ENCODE peak calls at places on chromosomes 13 and 19, in four cellular contexts. One of them, this sample, is unnamed. For H3K4me1, the result is how much of the 10 kb centered on the place peaks cover.

GRCh38 chr13:108561152-108561551 is 68.3 kb upstream of the MYO16 start:
- DNase-seq in H1: no peak
- DNase-seq in IMR-90: no peak
- DNase-seq in H9: no peak
- DNase-seq in this sample: no peak

GRCh38 chr13:113485545-113485944 is 5.0 kb downstream of the DCUN1D2 start:
- DNase-seq in H9: no peak
- DNase-seq in H1: no peak
- DNase-seq in IMR-90: no peak
- DNase-seq in this sample: no peak

GRCh38 chr19:48591021-48591420 is 15.5 kb upstream of the SPACA4 start:
- DNase-seq in IMR-90: no peak
- DNase-seq in H1: no peak
- DNase-seq in H9: no peak
- DNase-seq in this sample: peak

GRCh38 chr19:18306903-18307681 is 15.8 kb downstream of the LSM4 start:
- DNase-seq in H9: no peak
- DNase-seq in IMR-90: no peak
- DNase-seq in H1: no peak
- DNase-seq in this sample: no peak

GRCh38 chr19:15563325-15563794 is 51.7 kb upstream of the CYP4F8 start:
- DNase-seq in H9: peak
- DNase-seq in IMR-90: no peak
- DNase-seq in H1: no peak
- DNase-seq in this sample: no peak

GRCh38 chr13:26254583-26255102 is 714 bp downstream of the CDK8 start:
- DNase-seq in H9: peak
- DNase-seq in H1: peak
- DNase-seq in IMR-90: peak
- DNase-seq in this sample: peak

GRCh38 chr19:52748336-52748950 is 13.6 kb upstream of the ZNF611 start:
- DNase-seq in H1: no peak
- DNase-seq in H9: no peak
- DNase-seq in IMR-90: peak
- DNase-seq in this sample: peak

GRCh38 chr19:29662604-29663404 is 2.5 kb upstream of the PLEKHF1 start:
- DNase-seq in H9: no peak
- DNase-seq in IMR-90: peak
- DNase-seq in H1: no peak
- DNase-seq in this sample: peak

GRCh38 chr19:45613926-45614725 is 12.1 kb upstream of the GPR4 start:
- DNase-seq in IMR-90: peak
- DNase-seq in H9: no peak
- DNase-seq in H1: no peak
- DNase-seq in this sample: no peak

GRCh38 chr19:42532881-42533280 is 4.6 kb upstream of the CEACAM1 start:
- DNase-seq in IMR-90: no peak
- DNase-seq in H9: no peak
- DNase-seq in H1: peak
- DNase-seq in this sample: no peak

GRCh38 chr19:51063664-51064063 is 1.2 kb downstream of the KLK13 start:
- DNase-seq in IMR-90: no peak
- DNase-seq in H9: peak
- DNase-seq in H1: no peak
- DNase-seq in this sample: no peak

GRCh38 chr19:55311797-55312196 is 13.3 kb downstream of the TMEM150B start:
- DNase-seq in H1: no peak
- DNase-seq in H9: no peak
- DNase-seq in IMR-90: no peak
- DNase-seq in this sample: no peak

GRCh38 chr19:7699422-7700127 is 2.4 kb downstream of the FCER2 start:
- DNase-seq in IMR-90: no peak
- DNase-seq in H1: no peak
- DNase-seq in H9: no peak
- DNase-seq in this sample: peak

GRCh38 chr19:50510700-50511068 is 307 bp downstream of the JOSD2 start:
- DNase-seq in H9: no peak
- DNase-seq in IMR-90: no peak
- DNase-seq in H1: peak
- DNase-seq in this sample: peak

GRCh38 chr13:101649490-101650126 is 197.1 kb downstream of the ITGBL1 start:
- DNase-seq in H9: no peak
- DNase-seq in H1: no peak
- DNase-seq in IMR-90: peak
- DNase-seq in this sample: no peak

GRCh38 chr19:17380426-17381138 is 3.4 kb upstream of the PLVAP start:
- DNase-seq in IMR-90: no peak
- DNase-seq in H1: no peak
- DNase-seq in H9: no peak
- DNase-seq in this sample: no peak

GRCh38 chr19:35313614-35314013 is 15.4 kb upstream of the CD22 start:
- DNase-seq in IMR-90: no peak
- DNase-seq in H9: no peak
- DNase-seq in H1: no peak
- DNase-seq in this sample: no peak

GRCh38 chr19:40217921-40218890 is at the start of gene TTC9B:
- DNase-seq in H1: peak
- DNase-seq in H9: peak
- DNase-seq in IMR-90: no peak
- DNase-seq in this sample: peak

GRCh38 chr13:74145249-74145970 is 11.2 kb upstream of the KLF12 start:
- DNase-seq in IMR-90: peak
- DNase-seq in H9: no peak
- DNase-seq in H1: no peak
- DNase-seq in this sample: no peak

GRCh38 chr13:49559006-49559405 is 26.4 kb downstream of the RCBTB1 start:
- DNase-seq in H1: no peak
- DNase-seq in IMR-90: no peak
- DNase-seq in H9: no peak
- DNase-seq in this sample: no peak

GRCh38 chr13:32883501-32883900 is 132.7 kb upstream of the KL start:
- DNase-seq in IMR-90: peak
- DNase-seq in H1: no peak
- DNase-seq in H9: no peak
- DNase-seq in this sample: no peak

GRCh38 chr19:47497073-47497766 is 13.2 kb upstream of the KPTN start:
- DNase-seq in H9: no peak
- DNase-seq in IMR-90: no peak
- DNase-seq in H1: no peak
- DNase-seq in this sample: no peak

GRCh38 chr13:77981191-77981925 is 62.7 kb upstream of the EDNRB start:
- DNase-seq in H1: no peak
- DNase-seq in IMR-90: peak
- DNase-seq in H9: no peak
- DNase-seq in this sample: no peak

GRCh38 chr13:62293081-62293480 is 877.4 kb upstream of the PCDH20 start:
- DNase-seq in H1: no peak
- DNase-seq in IMR-90: peak
- DNase-seq in H9: no peak
- DNase-seq in this sample: no peak

GRCh38 chr19:4567584-4568071 is 8.1 kb upstream of the SEMA6B start:
- DNase-seq in IMR-90: peak
- DNase-seq in H1: peak
- DNase-seq in H9: peak
- DNase-seq in this sample: peak

GRCh38 chr19:1859319-1859718 is 4.1 kb downstream of the KLF16 start:
- DNase-seq in H9: no peak
- DNase-seq in IMR-90: no peak
- DNase-seq in H1: peak
- DNase-seq in this sample: peak

GRCh38 chr13:72666391-72666790 is 61.0 kb downstream of the MZT1 start:
- DNase-seq in H9: no peak
- DNase-seq in H1: no peak
- DNase-seq in IMR-90: no peak
- DNase-seq in this sample: no peak

GRCh38 chr19:29675650-29676186 is 10.5 kb downstream of the PLEKHF1 start:
- DNase-seq in H1: no peak
- DNase-seq in H9: no peak
- DNase-seq in IMR-90: no peak
- DNase-seq in this sample: no peak

GRCh38 chr13:106533101-106533939 is 2.1 kb downstream of the EFNB2 start:
- DNase-seq in H1: peak
- DNase-seq in IMR-90: peak
- DNase-seq in H9: peak
- DNase-seq in this sample: peak

GRCh38 chr19:56720281-56720680 is 48.7 kb upstream of the ZNF835 start:
- DNase-seq in H1: no peak
- DNase-seq in H9: no peak
- DNase-seq in IMR-90: no peak
- DNase-seq in this sample: peak

DNA sequence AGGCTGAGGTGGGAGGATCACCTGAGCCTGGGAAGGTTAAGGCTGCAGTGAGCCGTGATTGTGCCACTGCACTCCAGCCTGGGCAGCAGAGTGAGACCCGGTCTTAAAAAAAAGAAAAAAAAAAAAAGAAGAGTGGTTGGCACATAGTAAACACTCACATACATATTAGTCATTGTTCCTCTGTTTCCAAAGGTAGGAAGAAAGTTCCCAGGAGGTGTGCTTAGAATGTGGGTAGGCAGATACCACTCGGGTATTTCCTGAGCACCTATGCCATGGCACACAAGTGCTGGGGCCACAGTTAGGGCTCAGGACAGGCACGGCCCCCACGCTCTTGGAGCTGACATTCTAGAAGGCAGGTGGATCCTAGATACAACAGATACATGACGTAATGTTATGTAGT is 41.4 kb downstream of the SIPA1L3 start:
- DNase-seq in IMR-90: no peak
- DNase-seq in H9: no peak
- DNase-seq in H1: no peak
- DNase-seq in this sample: no peak
- H4K5ac ChIP-seq in IMR-90: no peak
- H4K5ac ChIP-seq in H9: no peak
- H4K5ac ChIP-seq in H1: no peak
- H4K5ac ChIP-seq in this sample: no peak

GRCh38 chr19:33720155-33720493 is 76.5 kb upstream of the KCTD15 start:
- DNase-seq in H1: no peak
- DNase-seq in IMR-90: no peak
- DNase-seq in H9: no peak
- DNase-seq in this sample: no peak
- H2AK5ac ChIP-seq in H1: peak
- H2AK5ac ChIP-seq in IMR-90: no peak
- H2AK5ac ChIP-seq in H9: no peak
- H2AK5ac ChIP-seq in this sample: no peak

GRCh38 chr13:110551284-110551683 is 10.2 kb downstream of the RAB20 start:
- DNase-seq in IMR-90: no peak
- DNase-seq in H9: no peak
- DNase-seq in H1: no peak
- DNase-seq in this sample: no peak

GRCh38 chr13:110548891-110549794 is 12.4 kb downstream of the RAB20 start:
- DNase-seq in IMR-90: no peak
- DNase-seq in H9: no peak
- DNase-seq in H1: no peak
- DNase-seq in this sample: peak

GRCh38 chr13:110552767-110553166 is 8.8 kb downstream of the RAB20 start:
- DNase-seq in H9: no peak
- DNase-seq in IMR-90: no peak
- DNase-seq in H1: no peak
- DNase-seq in this sample: no peak

GRCh38 chr13:110546933-110547332 is 14.6 kb downstream of the RAB20 start:
- DNase-seq in IMR-90: peak
- DNase-seq in H1: no peak
- DNase-seq in H9: no peak
- DNase-seq in this sample: no peak

DNA sequence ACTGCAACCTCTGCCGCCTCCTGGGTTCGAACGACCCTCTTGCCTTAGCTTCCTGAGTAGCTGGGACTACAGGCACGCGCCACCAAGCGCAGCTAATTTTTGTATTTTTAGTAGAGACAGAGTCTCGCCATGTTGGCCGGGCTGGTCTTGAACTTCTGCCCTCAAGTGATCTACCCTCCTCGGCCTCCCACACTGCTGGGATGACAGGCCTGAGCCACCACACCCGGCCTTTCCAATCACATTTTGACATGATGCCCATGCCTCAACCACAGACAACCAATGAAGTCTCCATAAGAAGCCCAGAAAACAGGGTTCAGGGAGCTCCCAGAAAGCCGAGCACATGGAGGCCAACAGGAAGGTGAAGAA is 11.7 kb downstream of the RAB20 start:
- DNase-seq in H1: no peak
- DNase-seq in H9: no peak
- DNase-seq in IMR-90: no peak
- DNase-seq in this sample: no peak
- H3K4me1 ChIP-seq in H1: under half
- H3K4me1 ChIP-seq in H9: under half
- H3K4me1 ChIP-seq in IMR-90: under half
- H3K4me1 ChIP-seq in this sample: under half

GRCh38 chr19:58097349-58097748 is 682 bp downstream of the ZSCAN18 start:
- DNase-seq in H9: no peak
- DNase-seq in H1: no peak
- DNase-seq in IMR-90: no peak
- DNase-seq in this sample: no peak

GRCh38 chr19:58097783-58098681 is at the start of gene ZSCAN18:
- DNase-seq in H9: peak
- DNase-seq in IMR-90: peak
- DNase-seq in H1: peak
- DNase-seq in this sample: peak

GRCh38 chr19:58096884-58097283 is 1.1 kb downstream of the ZSCAN18 start:
- DNase-seq in H9: no peak
- DNase-seq in IMR-90: no peak
- DNase-seq in H1: no peak
- DNase-seq in this sample: no peak

GRCh38 chr19:58093071-58093470 is 5.0 kb downstream of the ZSCAN18 start:
- DNase-seq in H9: no peak
- DNase-seq in H1: no peak
- DNase-seq in IMR-90: no peak
- DNase-seq in this sample: no peak

GRCh38 chr19:58095328-58095727 is 2.7 kb downstream of the ZSCAN18 start:
- DNase-seq in IMR-90: no peak
- DNase-seq in H9: no peak
- DNase-seq in H1: no peak
- DNase-seq in this sample: no peak
- H4K5ac ChIP-seq in IMR-90: no peak
- H4K5ac ChIP-seq in H9: no peak
- H4K5ac ChIP-seq in H1: no peak
- H4K5ac ChIP-seq in this sample: no peak

This sample was measured in mesendoderm.